ENCODE peak calls at places on chromosomes 16 and 17, in eight cellular contexts. X, N, V, T, S, F, Y and Q are unnamed samples.

GRCh38 chr17:75517277-75517865 is 1.0 kb downstream of the TSEN54 start:
- DNase-seq in X (no peak), N (no peak), V (no peak), T (peak; percentile 80), S (no peak), F (no peak), Y (no peak), Q (no peak)

GRCh38 chr16:84839054-84839453 is 19.3 kb downstream of the CRISPLD2 start:
- DNase-seq in X (peak; percentile 87), N (no peak), V (no peak), T (no peak), S (no peak), F (no peak), Y (no peak), Q (no peak)

GRCh38 chr17:72922223-72922622 is 170.3 kb downstream of the SLC39A11 start:
- DNase-seq in X (no peak), N (no peak), V (no peak), T (no peak), S (no peak), F (no peak), Y (no peak), Q (no peak)

GRCh38 chr16:56315955-56316354 is 109.4 kb downstream of the AMFR start:
- DNase-seq in X (no peak), N (no peak), V (no peak), T (peak; percentile 61), S (no peak), F (no peak), Y (no peak), Q (no peak)

GRCh38 chr17:80187493-80187892 is 17.7 kb downstream of the CARD14 start:
- DNase-seq in X (peak; percentile 83), N (no peak), V (no peak), T (no peak), S (no peak), F (peak; percentile 64), Y (no peak), Q (no peak)

GRCh38 chr17:48542956-48543853 is 1.7 kb downstream of the HOXB2 start:
- DNase-seq in X (peak; percentile 83), N (peak; percentile 84), V (no peak), T (no peak), S (no peak), F (no peak), Y (no peak), Q (no peak)

GRCh38 chr17:72937687-72938086 is 154.8 kb downstream of the SLC39A11 start:
- DNase-seq in X (no peak), N (no peak), V (no peak), T (no peak), S (no peak), F (no peak), Y (no peak), Q (no peak)

GRCh38 chr17:59617141-59617757 is 2.4 kb upstream of the CLTC start:
- DNase-seq in X (no peak), N (no peak), V (no peak), T (no peak), S (no peak), F (no peak), Y (no peak), Q (no peak)

GRCh38 chr17:5557485-5557884 is 26.8 kb downstream of the NLRP1 start:
- DNase-seq in X (no peak), N (no peak), V (no peak), T (no peak), S (no peak), F (no peak), Y (no peak), Q (no peak)

GRCh38 chr17:75920045-75920560 is 15.4 kb upstream of the MRPL38 start:
- DNase-seq in X (no peak), N (no peak), V (peak; percentile 50), T (no peak), S (no peak), F (no peak), Y (no peak), Q (no peak)

GRCh38 chr16:30063893-30064745 is 1.4 kb upstream of the ALDOA start:
- DNase-seq in X (peak; percentile 92), N (peak; percentile 77), V (peak; percentile 89), T (peak; percentile 93), S (no peak), F (peak; percentile 74), Y (no peak), Q (no peak)

GRCh38 chr16:23320695-23321094 is 18.6 kb downstream of the SCNN1B start:
- DNase-seq in X (peak; percentile 10), N (no peak), V (no peak), T (no peak), S (no peak), F (no peak), Y (no peak), Q (no peak)

GRCh38 chr17:1490643-1491405 is 1.7 kb downstream of the MYO1C start:
- DNase-seq in X (peak; percentile 83), N (peak; percentile 78), V (no peak), T (peak; percentile 94), S (no peak), F (no peak), Y (no peak), Q (no peak)

GRCh38 chr16:31874354-31875111 is 926 bp downstream of the ZNF267 start:
- DNase-seq in X (no peak), N (no peak), V (peak; percentile 49), T (no peak), S (no peak), F (no peak), Y (no peak), Q (peak; percentile 70)

GRCh38 chr17:67518881-67519280 is 141.8 kb downstream of the PITPNC1 start:
- DNase-seq in X (no peak), N (no peak), V (no peak), T (no peak), S (no peak), F (no peak), Y (no peak), Q (no peak)

GRCh38 chr17:56087199-56087598 is 66.1 kb upstream of the ANKFN1 start:
- DNase-seq in X (no peak), N (no peak), V (no peak), T (no peak), S (no peak), F (no peak), Y (no peak), Q (no peak)

GRCh38 chr17:33935822-33936221 is 319.3 kb upstream of the CCL2 start:
- DNase-seq in X (no peak), N (no peak), V (no peak), T (no peak), S (no peak), F (no peak), Y (no peak), Q (no peak)

GRCh38 chr16:17504050-17504449 is 33.3 kb upstream of the XYLT1 start:
- DNase-seq in X (no peak), N (no peak), V (no peak), T (no peak), S (no peak), F (no peak), Y (no peak), Q (no peak)

GRCh38 chr17:28402224-28402630 is 3.8 kb downstream of the SLC46A1 start:
- DNase-seq in X (no peak), N (peak; percentile 64), V (no peak), T (no peak), S (no peak), F (no peak), Y (no peak), Q (no peak)

DNA sequence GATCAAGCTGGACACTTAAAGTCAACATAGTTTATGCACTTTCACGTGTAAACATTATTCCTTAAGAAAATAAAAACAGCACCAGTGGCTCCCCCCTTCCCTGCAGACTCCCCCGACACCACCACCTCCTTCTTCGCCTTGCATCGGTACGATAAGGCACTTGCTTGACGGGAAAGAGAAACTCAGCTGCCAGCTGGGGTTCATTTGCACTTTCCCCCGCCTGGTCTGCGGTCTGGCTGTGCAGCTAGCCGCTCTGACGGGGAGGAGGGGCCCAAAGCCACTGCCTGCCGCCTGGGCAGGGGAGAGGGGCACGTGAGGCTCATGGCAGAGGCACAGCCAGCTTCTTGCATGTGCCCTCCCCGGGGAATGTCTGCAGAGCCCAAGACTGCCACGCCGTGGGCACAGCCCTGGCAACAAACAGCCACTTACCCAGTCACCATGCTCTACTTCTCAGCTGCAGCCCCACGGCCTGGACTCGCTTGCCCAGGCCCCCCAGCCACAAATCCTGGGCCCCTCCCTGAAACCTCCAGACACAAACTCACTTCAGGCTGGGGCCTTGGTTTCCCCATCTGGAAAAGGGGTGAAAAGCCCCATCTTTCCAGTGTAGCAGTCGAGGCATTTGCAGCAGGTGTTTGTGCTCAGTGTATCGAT is 16.5 kb upstream of the PRM1 start:
- DNase-seq in X (peak; percentile 90), N (peak; percentile 66), V (peak; percentile 96), T (peak; percentile 96), S (no peak), F (peak; percentile 66), Y (no peak), Q (no peak)
- TF ChIP-seq POLR2AphosphoS5 in X (no peak), N (no peak), V (peak; percentile 96), T (peak; percentile 92), S (no peak), F (no peak), Y (no peak), Q (peak; percentile 51)

DNA sequence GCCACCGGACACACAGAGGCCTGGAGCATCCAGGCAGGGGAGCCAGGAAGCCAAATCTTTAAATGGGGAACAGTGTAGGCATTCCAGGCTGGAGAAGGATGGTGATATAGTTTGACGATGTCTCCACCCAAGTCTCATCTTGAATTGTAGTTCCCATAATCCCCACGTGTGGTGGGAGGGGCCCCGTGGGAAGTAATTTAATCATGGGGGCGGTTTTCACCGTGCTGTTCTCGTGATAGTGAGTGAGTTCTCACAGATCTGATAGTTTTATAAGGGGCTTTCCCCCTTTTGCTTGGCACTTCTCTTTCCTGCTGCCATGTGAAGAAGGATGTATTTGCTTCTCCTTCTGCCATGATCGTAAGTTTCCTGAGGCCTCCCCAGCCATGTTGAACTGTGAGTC is 28.8 kb downstream of the GINS3 start:
- DNase-seq in X (peak; percentile 25), N (no peak), V (no peak), T (no peak), S (no peak), F (no peak), Y (no peak), Q (no peak)
- H3K27ac ChIP-seq in X (no peak overlapping the region), N (no peak overlapping the region), V (no peak overlapping the region), T (no peak overlapping the region), S (no peak overlapping the region), F (no peak overlapping the region), Y (no peak overlapping the region), Q (no peak overlapping the region)

GRCh38 chr17:7393613-7394451 is 493 bp downstream of the PLSCR3 start:
- DNase-seq in X (peak; percentile 76), N (peak; percentile 78), V (no peak), T (peak; percentile 84), S (no peak), F (no peak), Y (no peak), Q (no peak)
- TF ChIP-seq POLR2AphosphoS5 in X (no peak), N (no peak), V (no peak), T (no peak), S (no peak), F (no peak), Y (no peak), Q (no peak)

DNA sequence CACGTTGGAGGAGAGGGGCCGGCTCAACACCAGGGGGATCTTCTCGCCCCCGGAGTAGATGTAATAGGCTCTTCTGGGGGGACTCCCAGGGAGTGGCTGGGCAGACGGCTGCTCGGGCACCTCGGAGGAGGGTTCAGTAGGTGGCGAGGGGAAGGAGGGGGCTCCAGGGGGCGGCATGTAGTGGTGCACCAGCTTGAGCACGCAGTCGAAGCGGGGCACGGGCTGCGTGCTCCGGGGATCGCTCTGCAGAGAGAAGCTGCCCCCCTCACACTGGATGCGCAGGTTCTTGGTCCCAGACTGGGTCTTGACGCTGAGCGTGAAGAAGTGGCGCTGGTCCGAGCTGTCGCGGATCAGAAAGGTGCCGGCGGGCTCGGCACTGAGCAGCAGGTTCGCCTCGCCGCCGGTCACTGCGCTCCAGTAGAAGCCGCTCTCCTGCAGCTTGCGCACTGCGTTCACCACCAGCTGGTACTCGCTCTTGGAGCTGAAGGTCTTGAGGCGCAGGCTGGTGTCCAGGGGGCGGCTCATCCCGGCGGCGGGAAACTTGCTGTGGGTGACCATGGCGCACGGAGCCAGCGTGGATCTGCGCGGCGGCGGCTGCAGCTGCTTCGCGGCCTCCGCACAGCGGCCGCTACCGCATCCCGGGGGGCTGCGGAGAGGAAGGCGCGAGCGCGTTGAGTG is 1.2 kb downstream of the SOCS3 start:
- DNase-seq in X (no peak), N (no peak), V (no peak), T (no peak), S (no peak), F (no peak), Y (no peak), Q (no peak)
- H3K27ac ChIP-seq in X (peak overlapping the region; percentile 92), N (no peak overlapping the region), V (no peak overlapping the region), T (peak overlapping the region; percentile 85), S (peak overlapping the region; percentile 89), F (peak overlapping the region; percentile 91), Y (no peak overlapping the region), Q (peak overlapping the region; percentile 94)